ENCODE peak calls at places on chromosomes 12 and 14, in nine cellular contexts. V is A549; O is fibroblast of the conjunctiva; L is neural progenitor cell; J is stimulated activated naive B cell treated with anti-CD40 and anti-IgM and Interleukin-4, amounts not matched to agents 10 μg/mL and 1 μg/mL and 100 μg/mL, for 72 hours; K is Peyer's patch; W is GDM1; N is stimulated activated CD4-positive, alpha-beta T cell treated with anti-CD3 and anti-CD28 coated beads, Interleukin-1b, Interleukin-23, amount 100 ng/mL, for 1 hour; A is NCI-H82. G is an unnamed sample.
A peak's percentile ranks its signal among the peaks of the same experiment; 100 is the strongest.

GRCh38 chr12:71746983-71747611 is 7.6 kb upstream of the RAB21 start:
- DNase-seq in V (peak; percentile 40), O (peak; percentile 68), L (peak; percentile 59), J (peak; percentile 22), K (peak; percentile 65), W (peak; percentile 42), N (no peak), A (peak; percentile 77), G (peak; percentile 23)

GRCh38 chr14:29085546-29085945 is 319.0 kb downstream of the FOXG1 start:
- DNase-seq in V (peak; percentile 1), O (no peak), L (peak; percentile 49), J (no peak), K (no peak), W (no peak), N (no peak), A (peak; percentile 26), G (peak; percentile 15)

GRCh38 chr12:52082988-52083637 is 3.6 kb downstream of the SMIM41 start:
- DNase-seq in V (peak; percentile 85), O (peak; percentile 14), L (peak; percentile 79), J (peak; percentile 36), K (peak; percentile 82), W (peak; percentile 47), N (peak; percentile 53), A (peak; percentile 83), G (peak; percentile 55)

GRCh38 chr14:23153891-23154796 is 29.3 kb downstream of the SLC7A8 start:
- DNase-seq in V (no peak), O (peak; percentile 87), L (peak; percentile 46), J (no peak), K (peak; percentile 84), W (no peak), N (no peak), A (peak; percentile 89), G (peak; percentile 98)

GRCh38 chr12:91777268-91777997 is 368.2 kb downstream of the BTG1 start:
- DNase-seq in V (peak; percentile 22), O (no peak), L (no peak), J (no peak), K (peak; percentile 50), W (no peak), N (no peak), A (no peak), G (no peak)

GRCh38 chr14:61385002-61385685 is 63.8 kb downstream of the PRKCH start:
- DNase-seq in V (no peak), O (no peak), L (no peak), J (no peak), K (peak; percentile 76), W (peak; percentile 15), N (no peak), A (no peak), G (no peak)

GRCh38 chr12:47988073-47989022 is 15.9 kb downstream of the COL2A1 start:
- DNase-seq in V (no peak), O (no peak), L (peak; percentile 93), J (no peak), K (peak; percentile 34), W (no peak), N (no peak), A (no peak), G (no peak)

GRCh38 chr12:132881853-132882252 is 5.6 kb downstream of the CHFR start:
- DNase-seq in V (no peak), O (no peak), L (no peak), J (no peak), K (no peak), W (no peak), N (no peak), A (no peak), G (no peak)

GRCh38 chr12:80580254-80580653 is 127.2 kb upstream of the MYF6 start:
- DNase-seq in V (no peak), O (peak; percentile 92), L (no peak), J (no peak), K (no peak), W (no peak), N (no peak), A (no peak), G (no peak)

GRCh38 chr12:51270067-51270846 is at the start of gene SMAGP:
- DNase-seq in V (peak; percentile 61), O (no peak), L (peak; percentile 89), J (peak; percentile 65), K (peak; percentile 88), W (no peak), N (no peak), A (peak; percentile 66), G (peak; percentile 48)

GRCh38 chr12:58064681-58065080 is 123.3 kb downstream of the ATP23 start:
- DNase-seq in V (no peak), O (no peak), L (no peak), J (no peak), K (no peak), W (no peak), N (no peak), A (no peak), G (no peak)

GRCh38 chr12:55849616-55850015 is 6.9 kb upstream of the MMP19 start:
- DNase-seq in V (no peak), O (no peak), L (no peak), J (no peak), K (no peak), W (no peak), N (no peak), A (no peak), G (no peak)

GRCh38 chr12:14365294-14366210 is at the start of gene ATF7IP:
- DNase-seq in V (peak; percentile 100), O (peak; percentile 96), L (peak; percentile 96), J (peak; percentile 96), K (peak; percentile 99), W (peak; percentile 87), N (peak; percentile 90), A (peak; percentile 98), G (peak; percentile 99)

GRCh38 chr12:9646794-9647622 is 22.5 kb upstream of the CLEC2D start:
- DNase-seq in V (peak; percentile 2), O (no peak), L (peak; percentile 8), J (no peak), K (no peak), W (no peak), N (no peak), A (peak; percentile 21), G (peak; percentile 19)

GRCh38 chr12:14239935-14240872 is 125.3 kb upstream of the ATF7IP start:
- DNase-seq in V (no peak), O (no peak), L (no peak), J (peak; percentile 59), K (peak; percentile 67), W (no peak), N (no peak), A (peak; percentile 98), G (no peak)

GRCh38 chr14:100776681-100777365 is 49.1 kb upstream of the MEG3 start:
- DNase-seq in V (no peak), O (no peak), L (no peak), J (no peak), K (peak; percentile 24), W (no peak), N (no peak), A (no peak), G (no peak)

GRCh38 chr12:50166776-50167025 is 468 bp downstream of the CERS5 start:
- DNase-seq in V (no peak), O (no peak), L (no peak), J (peak; percentile 58), K (no peak), W (no peak), N (peak; percentile 8), A (peak; percentile 68), G (peak; percentile 45)

GRCh38 chr14:96783306-96784224 is 13.6 kb upstream of the VRK1 start:
- DNase-seq in V (no peak), O (no peak), L (no peak), J (no peak), K (no peak), W (no peak), N (no peak), A (no peak), G (no peak)

GRCh38 chr12:130838284-130838950 is 633 bp downstream of the STX2 start:
- DNase-seq in V (peak; percentile 25), O (no peak), L (peak; percentile 63), J (peak; percentile 11), K (peak; percentile 48), W (no peak), N (peak; percentile 4), A (peak; percentile 82), G (peak; percentile 35)